ENCODE peak calls at places on chromosome 1, in four cellular contexts. One of them, this sample, is unnamed.

GRCh38 chr1:225772848-225773247 is 4.8 kb upstream of the SRP9 start:
- DNase-seq in H54: no peak
- DNase-seq in CD4-positive, alpha-beta T cell: no peak
- DNase-seq in hypothalamus: no peak
- DNase-seq in this sample: no peak

GRCh38 chr1:3775498-3776230 is 3.1 kb downstream of the SMIM1 start:
- DNase-seq in CD4-positive, alpha-beta T cell: peak
- DNase-seq in hypothalamus: peak
- DNase-seq in H54: peak
- DNase-seq in this sample: peak

GRCh38 chr1:71561206-71561605 is 480.4 kb upstream of the ZRANB2 start:
- DNase-seq in H54: no peak
- DNase-seq in CD4-positive, alpha-beta T cell: no peak
- DNase-seq in hypothalamus: no peak
- DNase-seq in this sample: no peak

GRCh38 chr1:169133801-169134558 is 27.5 kb downstream of the ATP1B1 start:
- DNase-seq in CD4-positive, alpha-beta T cell: no peak
- DNase-seq in H54: no peak
- DNase-seq in hypothalamus: no peak
- DNase-seq in this sample: no peak

GRCh38 chr1:86429122-86429725 is 5.3 kb downstream of the CLCA2 start:
- DNase-seq in CD4-positive, alpha-beta T cell: no peak
- DNase-seq in hypothalamus: no peak
- DNase-seq in H54: no peak
- DNase-seq in this sample: no peak

GRCh38 chr1:109040627-109041613 is 982 bp downstream of the WDR47 start:
- DNase-seq in hypothalamus: peak
- DNase-seq in CD4-positive, alpha-beta T cell: no peak
- DNase-seq in H54: peak
- DNase-seq in this sample: peak

GRCh38 chr1:43881415-43881814 is 52.2 kb upstream of the ARTN start:
- DNase-seq in hypothalamus: no peak
- DNase-seq in CD4-positive, alpha-beta T cell: no peak
- DNase-seq in H54: no peak
- DNase-seq in this sample: peak

GRCh38 chr1:224644553-224645154 is 28.5 kb downstream of the CNIH3 start:
- DNase-seq in H54: peak
- DNase-seq in CD4-positive, alpha-beta T cell: peak
- DNase-seq in hypothalamus: peak
- DNase-seq in this sample: peak

GRCh38 chr1:5839811-5840550 is 152.2 kb downstream of the NPHP4 start:
- DNase-seq in CD4-positive, alpha-beta T cell: no peak
- DNase-seq in hypothalamus: no peak
- DNase-seq in H54: no peak
- DNase-seq in this sample: no peak

GRCh38 chr1:78236711-78237110 is 190.9 kb downstream of the GIPC2 start:
- DNase-seq in H54: no peak
- DNase-seq in CD4-positive, alpha-beta T cell: no peak
- DNase-seq in hypothalamus: no peak
- DNase-seq in this sample: no peak

This sample was measured in neural progenitor cell.